ENCODE peak calls at places on chromosome X, in ten cellular contexts. W, H, P, G, C, S, V, Z, I and Y are unnamed samples.
A peak's percentile ranks its signal among the peaks of the same experiment; 100 is the strongest.

GRCh38 chrX:151098996-151099395 is 77.4 kb upstream of the GPR50 start:
- DNase-seq in P (no peak), H (no peak), C (no peak), G (no peak), V (no peak), Z (no peak), W (no peak), S (no peak), I (no peak), Y (no peak)

GRCh38 chrX:16466640-16467432 is 183.1 kb upstream of the S100G start:
- DNase-seq in C (no peak), Z (no peak), W (peak; percentile 61), G (no peak), H (no peak), V (no peak), I (no peak), P (no peak), S (no peak), Y (no peak)

GRCh38 chrX:149827254-149827653 is 45.5 kb downstream of the MAGEA9 start:
- DNase-seq in Z (no peak), S (no peak), I (no peak), H (no peak), P (no peak), V (no peak), G (no peak), C (no peak), W (no peak), Y (no peak)

GRCh38 chrX:79325263-79325958 is 41.7 kb downstream of the ITM2A start:
- DNase-seq in C (peak; percentile 29), H (no peak), P (peak; percentile 14), V (no peak), S (no peak), I (no peak), Z (peak; percentile 32), W (no peak), G (no peak), Y (no peak)

GRCh38 chrX:16573781-16574180 is 76.2 kb upstream of the S100G start:
- DNase-seq in G (no peak), C (no peak), W (peak; percentile 41), V (no peak), Z (no peak), I (no peak), H (no peak), P (no peak), S (no peak), Y (peak; percentile 45)

GRCh38 chrX:37958493-37959211 is 47.7 kb upstream of the SYTL5 start:
- DNase-seq in G (no peak), V (no peak), C (no peak), I (peak; percentile 64), P (no peak), S (no peak), W (no peak), H (no peak), Z (no peak), Y (no peak)

GRCh38 chrX:130916636-130917422 is 13.8 kb upstream of the ENOX2 start:
- DNase-seq in V (no peak), P (peak; percentile 56), H (no peak), G (no peak), I (peak; percentile 72), Z (peak; percentile 6), S (no peak), W (peak; percentile 10), C (peak; percentile 44), Y (no peak)

GRCh38 chrX:2351999-2352995 is 148.5 kb downstream of the DHRSX start:
- DNase-seq in H (no peak), G (no peak), P (no peak), S (no peak), Z (no peak), V (no peak), W (peak; percentile 98), I (peak; percentile 41), C (no peak), Y (peak; percentile 94)

GRCh38 chrX:19729761-19730160 is 157.6 kb downstream of the SH3KBP1 start:
- DNase-seq in H (no peak), I (no peak), V (no peak), W (no peak), Z (no peak), G (no peak), S (no peak), C (no peak), P (no peak), Y (no peak)

GRCh38 chrX:11704725-11705495 is 39.2 kb upstream of the ARHGAP6 start:
- DNase-seq in H (no peak), I (peak; percentile 41), W (no peak), P (no peak), S (no peak), G (no peak), Z (no peak), V (no peak), C (no peak), Y (no peak)

GRCh38 chrX:18793601-18794089 is 86.2 kb downstream of the PPEF1 start:
- DNase-seq in W (no peak), V (no peak), H (no peak), C (no peak), G (no peak), I (peak; percentile 15), Z (no peak), P (peak; percentile 77), S (no peak), Y (no peak)

GRCh38 chrX:9785944-9786741 is at the start of gene SHROOM2:
- DNase-seq in W (no peak), P (peak; percentile 73), I (peak; percentile 60), Z (no peak), C (no peak), V (no peak), H (no peak), G (peak; percentile 56), S (peak; percentile 57), Y (no peak)

GRCh38 chrX:115690554-115691216 is 129.7 kb downstream of the PLS3 start:
- DNase-seq in V (no peak), C (peak; percentile 40), G (no peak), I (peak; percentile 84), Z (no peak), P (peak; percentile 91), W (peak; percentile 79), S (no peak), H (peak; percentile 40), Y (peak; percentile 33)

GRCh38 chrX:150314186-150314585 is 48.9 kb upstream of the MAMLD1 start:
- DNase-seq in C (no peak), I (no peak), W (no peak), Z (no peak), S (no peak), V (no peak), P (no peak), H (no peak), G (no peak), Y (no peak)

GRCh38 chrX:107674480-107675364 is 46.4 kb downstream of the PRPS1 start:
- DNase-seq in Z (peak; percentile 40), H (peak; percentile 88), W (peak; percentile 8), S (peak; percentile 52), P (no peak), V (peak; percentile 63), G (no peak), I (peak; percentile 46), C (no peak), Y (no peak)

GRCh38 chrX:93591398-93591797 is 82.0 kb downstream of the NAP1L3 start:
- DNase-seq in W (no peak), Z (no peak), P (peak; percentile 24), V (no peak), I (no peak), H (no peak), C (no peak), G (no peak), S (no peak), Y (no peak)

GRCh38 chrX:136627381-136627780 is 20.6 kb upstream of the CD40LG start:
- DNase-seq in Z (no peak), I (no peak), W (no peak), C (peak; percentile 37), H (no peak), S (no peak), G (no peak), P (no peak), V (no peak), Y (no peak)

GRCh38 chrX:39653656-39654055 is 444.1 kb downstream of the BCOR start:
- DNase-seq in Z (no peak), G (no peak), I (no peak), H (no peak), P (peak; percentile 75), W (no peak), S (no peak), V (no peak), C (no peak), Y (no peak)

GRCh38 chrX:41238543-41238942 is 95.4 kb upstream of the DDX3X start:
- DNase-seq in P (no peak), I (no peak), G (no peak), Z (no peak), S (no peak), C (no peak), V (no peak), H (no peak), W (peak; percentile 41), Y (peak; percentile 32)

GRCh38 chrX:78029663-78030062 is 60.2 kb upstream of the PGAM4 start:
- DNase-seq in I (peak; percentile 29), V (peak; percentile 49), Z (no peak), H (no peak), W (peak; percentile 3), S (no peak), G (no peak), P (peak; percentile 17), C (peak; percentile 2), Y (no peak)

GRCh38 chrX:8272846-8273245 is 101.8 kb upstream of the VCX2 start:
- DNase-seq in Z (no peak), H (no peak), I (no peak), S (no peak), V (no peak), G (no peak), W (no peak), P (no peak), C (no peak), Y (no peak)

GRCh38 chrX:11296051-11296450 is 2.8 kb downstream of the AMELX start:
- DNase-seq in V (no peak), W (no peak), G (no peak), P (no peak), Z (no peak), C (no peak), I (no peak), H (no peak), S (no peak), Y (no peak)

GRCh38 chrX:74295102-74295501 is 8.9 kb upstream of the ZCCHC13 start:
- DNase-seq in P (no peak), S (no peak), Z (no peak), V (no peak), G (no peak), I (no peak), H (no peak), C (no peak), W (no peak), Y (no peak)

GRCh38 chrX:64570204-64570603 is 175.0 kb upstream of the MTMR8 start:
- DNase-seq in Z (no peak), V (no peak), I (no peak), W (no peak), P (peak; percentile 40), S (no peak), C (no peak), H (no peak), G (no peak), Y (no peak)

GRCh38 chrX:46637937-46638336 is 64.4 kb downstream of the CHST7 start:
- DNase-seq in H (no peak), C (no peak), W (peak; percentile 5), V (no peak), S (no peak), G (no peak), I (no peak), Z (no peak), P (no peak), Y (no peak)

GRCh38 chrX:122913764-122914163 is 270.3 kb upstream of the GRIA3 start:
- DNase-seq in C (no peak), I (no peak), S (no peak), P (no peak), V (no peak), H (no peak), G (no peak), Z (no peak), W (no peak), Y (no peak)

GRCh38 chrX:108699368-108699767 is 37.0 kb downstream of the IRS4 start:
- DNase-seq in I (peak; percentile 49), H (no peak), Z (no peak), G (no peak), V (no peak), P (peak; percentile 54), S (no peak), W (peak; percentile 18), C (no peak), Y (peak; percentile 2)

GRCh38 chrX:30779453-30780030 is 109.5 kb downstream of the TAB3 start:
- DNase-seq in P (no peak), H (no peak), V (no peak), W (no peak), Z (no peak), S (no peak), I (no peak), C (no peak), G (no peak), Y (no peak)